ENCODE peak calls at places on chromosomes 16 and 17, in five cellular contexts. One of them, this sample, is unnamed. For H3K27me3, the result is how much of the 10 kb centered on the place peaks cover.

GRCh38 chr16:17379121-17379571 is 91.6 kb downstream of the XYLT1 start:
- DNase-seq in small intestine: no peak
- DNase-seq in WERI-Rb-1: peak
- DNase-seq in HL-60: no peak
- DNase-seq in fibroblast of lung: peak
- DNase-seq in this sample: peak

GRCh38 chr17:72134560-72135399 is 14.0 kb downstream of the SOX9 start:
- DNase-seq in small intestine: peak
- DNase-seq in WERI-Rb-1: no peak
- DNase-seq in HL-60: no peak
- DNase-seq in fibroblast of lung: peak
- DNase-seq in this sample: no peak

GRCh38 chr16:4017807-4018206 is 98.4 kb downstream of the ADCY9 start:
- DNase-seq in small intestine: no peak
- DNase-seq in WERI-Rb-1: no peak
- DNase-seq in HL-60: no peak
- DNase-seq in fibroblast of lung: no peak
- DNase-seq in this sample: no peak

GRCh38 chr16:67571464-67571863 is 9.1 kb downstream of the CTCF start:
- DNase-seq in small intestine: no peak
- DNase-seq in WERI-Rb-1: no peak
- DNase-seq in HL-60: no peak
- DNase-seq in fibroblast of lung: peak
- DNase-seq in this sample: no peak

GRCh38 chr16:55668337-55669281 is 12.8 kb downstream of the SLC6A2 start:
- DNase-seq in small intestine: no peak
- DNase-seq in WERI-Rb-1: no peak
- DNase-seq in HL-60: no peak
- DNase-seq in fibroblast of lung: peak
- DNase-seq in this sample: peak

GRCh38 chr16:71283612-71284011 is 5.6 kb downstream of the CMTR2 start:
- DNase-seq in small intestine: no peak
- DNase-seq in WERI-Rb-1: no peak
- DNase-seq in HL-60: no peak
- DNase-seq in fibroblast of lung: no peak
- DNase-seq in this sample: no peak

GRCh38 chr16:79885320-79885719 is 284.8 kb upstream of the MAF start:
- DNase-seq in small intestine: no peak
- DNase-seq in WERI-Rb-1: no peak
- DNase-seq in HL-60: no peak
- DNase-seq in fibroblast of lung: no peak
- DNase-seq in this sample: no peak

GRCh38 chr16:85861095-85861825 is 37.7 kb upstream of the IRF8 start:
- DNase-seq in small intestine: no peak
- DNase-seq in WERI-Rb-1: no peak
- DNase-seq in HL-60: no peak
- DNase-seq in fibroblast of lung: no peak
- DNase-seq in this sample: no peak

GRCh38 chr17:45092932-45093430 is 31.9 kb downstream of the NMT1 start:
- DNase-seq in small intestine: no peak
- DNase-seq in WERI-Rb-1: no peak
- DNase-seq in HL-60: no peak
- DNase-seq in fibroblast of lung: peak
- DNase-seq in this sample: peak

GRCh38 chr16:31460582-31461002 is 1.3 kb downstream of the ARMC5 start:
- DNase-seq in small intestine: peak
- DNase-seq in WERI-Rb-1: no peak
- DNase-seq in HL-60: peak
- DNase-seq in fibroblast of lung: peak
- DNase-seq in this sample: no peak

GRCh38 chr16:28189237-28189636 is 22.5 kb downstream of the XPO6 start:
- DNase-seq in small intestine: peak
- DNase-seq in WERI-Rb-1: no peak
- DNase-seq in HL-60: no peak
- DNase-seq in fibroblast of lung: no peak
- DNase-seq in this sample: peak

GRCh38 chr17:12996941-12997340 is 20.9 kb downstream of the ELAC2 start:
- DNase-seq in small intestine: no peak
- DNase-seq in WERI-Rb-1: no peak
- DNase-seq in HL-60: no peak
- DNase-seq in fibroblast of lung: no peak
- DNase-seq in this sample: no peak

GRCh38 chr16:65660390-65660789 is 538.5 kb upstream of the CDH11 start:
- DNase-seq in small intestine: no peak
- DNase-seq in WERI-Rb-1: no peak
- DNase-seq in HL-60: no peak
- DNase-seq in fibroblast of lung: peak
- DNase-seq in this sample: peak

GRCh38 chr16:86525696-86526095 is 15.4 kb downstream of the FOXF1 start:
- DNase-seq in small intestine: no peak
- DNase-seq in WERI-Rb-1: no peak
- DNase-seq in HL-60: no peak
- DNase-seq in fibroblast of lung: no peak
- DNase-seq in this sample: peak

GRCh38 chr16:75251280-75252048 is at the start of gene BCAR1:
- DNase-seq in small intestine: peak
- DNase-seq in WERI-Rb-1: peak
- DNase-seq in HL-60: no peak
- DNase-seq in fibroblast of lung: peak
- DNase-seq in this sample: peak

GRCh38 chr16:64392456-64392855 is 729.4 kb downstream of the CDH11 start:
- DNase-seq in small intestine: no peak
- DNase-seq in WERI-Rb-1: no peak
- DNase-seq in HL-60: no peak
- DNase-seq in fibroblast of lung: no peak
- DNase-seq in this sample: no peak

GRCh38 chr17:14298221-14298994 is 2.5 kb upstream of the HS3ST3B1 start:
- DNase-seq in small intestine: no peak
- DNase-seq in WERI-Rb-1: no peak
- DNase-seq in HL-60: no peak
- DNase-seq in fibroblast of lung: no peak
- DNase-seq in this sample: no peak

GRCh38 chr17:66829386-66829864 is 5.5 kb upstream of the CACNG5 start:
- DNase-seq in small intestine: peak
- DNase-seq in WERI-Rb-1: peak
- DNase-seq in HL-60: no peak
- DNase-seq in fibroblast of lung: peak
- DNase-seq in this sample: peak

GRCh38 chr16:84465154-84465553 is 39.3 kb downstream of the MEAK7 start:
- DNase-seq in small intestine: no peak
- DNase-seq in WERI-Rb-1: no peak
- DNase-seq in HL-60: no peak
- DNase-seq in fibroblast of lung: no peak
- DNase-seq in this sample: no peak

GRCh38 chr17:66432996-66433556 is 130.7 kb downstream of the PRKCA start:
- DNase-seq in small intestine: no peak
- DNase-seq in WERI-Rb-1: no peak
- DNase-seq in HL-60: no peak
- DNase-seq in fibroblast of lung: peak
- DNase-seq in this sample: no peak

GRCh38 chr17:39485555-39485954 is 24.3 kb downstream of the CDK12 start:
- DNase-seq in small intestine: no peak
- DNase-seq in WERI-Rb-1: no peak
- DNase-seq in HL-60: no peak
- DNase-seq in fibroblast of lung: peak
- DNase-seq in this sample: peak

GRCh38 chr17:31458829-31459228 is 67.4 kb downstream of the RAB11FIP4 start:
- DNase-seq in small intestine: no peak
- DNase-seq in WERI-Rb-1: no peak
- DNase-seq in HL-60: no peak
- DNase-seq in fibroblast of lung: no peak
- DNase-seq in this sample: no peak

GRCh38 chr17:79301469-79301868 is 226.8 kb downstream of the ENGASE start:
- DNase-seq in small intestine: no peak
- DNase-seq in WERI-Rb-1: peak
- DNase-seq in HL-60: no peak
- DNase-seq in fibroblast of lung: no peak
- DNase-seq in this sample: no peak

GRCh38 chr17:79305376-79305775 is 230.8 kb downstream of the ENGASE start:
- DNase-seq in small intestine: no peak
- DNase-seq in WERI-Rb-1: no peak
- DNase-seq in HL-60: no peak
- DNase-seq in fibroblast of lung: no peak
- DNase-seq in this sample: no peak

GRCh38 chr17:79304907-79305306 is 230.3 kb downstream of the ENGASE start:
- DNase-seq in small intestine: no peak
- DNase-seq in WERI-Rb-1: peak
- DNase-seq in HL-60: no peak
- DNase-seq in fibroblast of lung: no peak
- DNase-seq in this sample: no peak

GRCh38 chr17:79305831-79306687 is 231.4 kb downstream of the ENGASE start:
- DNase-seq in small intestine: no peak
- DNase-seq in WERI-Rb-1: no peak
- DNase-seq in HL-60: no peak
- DNase-seq in fibroblast of lung: no peak
- DNase-seq in this sample: no peak

DNA sequence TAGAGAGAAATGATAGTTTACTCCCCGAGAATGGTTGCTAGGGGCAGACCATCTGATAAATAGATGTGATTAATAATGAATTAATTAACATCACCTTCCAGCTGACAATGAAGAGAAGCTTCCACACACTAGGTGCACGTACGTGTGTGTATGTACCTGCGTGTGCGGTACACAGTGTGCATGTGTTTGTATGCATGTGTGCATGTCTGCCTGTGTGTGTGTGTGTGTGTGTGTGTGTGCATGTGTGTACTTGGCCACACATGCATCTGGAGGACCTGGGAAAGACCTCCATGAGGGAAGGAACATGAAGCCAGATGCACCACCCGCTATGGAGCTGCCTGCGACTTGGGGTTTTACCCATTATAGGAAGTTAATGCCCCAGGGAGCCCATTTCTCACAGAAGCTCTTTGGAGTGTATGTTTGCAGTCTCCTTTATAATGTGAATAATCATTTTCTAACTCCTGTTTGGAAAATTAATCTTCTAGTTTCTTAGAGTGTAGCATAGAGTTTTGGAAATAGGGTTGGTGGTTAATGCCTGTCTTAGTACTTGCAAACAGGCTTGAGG is 229.1 kb downstream of the ENGASE start:
- DNase-seq in small intestine: no peak
- DNase-seq in WERI-Rb-1: no peak
- DNase-seq in HL-60: no peak
- DNase-seq in fibroblast of lung: no peak
- DNase-seq in this sample: no peak
- H3K27me3 ChIP-seq in small intestine: under half
- H3K27me3 ChIP-seq in WERI-Rb-1: under half
- H3K27me3 ChIP-seq in HL-60: under half
- H3K27me3 ChIP-seq in fibroblast of lung: under half
- H3K27me3 ChIP-seq in this sample: half or more

DNA sequence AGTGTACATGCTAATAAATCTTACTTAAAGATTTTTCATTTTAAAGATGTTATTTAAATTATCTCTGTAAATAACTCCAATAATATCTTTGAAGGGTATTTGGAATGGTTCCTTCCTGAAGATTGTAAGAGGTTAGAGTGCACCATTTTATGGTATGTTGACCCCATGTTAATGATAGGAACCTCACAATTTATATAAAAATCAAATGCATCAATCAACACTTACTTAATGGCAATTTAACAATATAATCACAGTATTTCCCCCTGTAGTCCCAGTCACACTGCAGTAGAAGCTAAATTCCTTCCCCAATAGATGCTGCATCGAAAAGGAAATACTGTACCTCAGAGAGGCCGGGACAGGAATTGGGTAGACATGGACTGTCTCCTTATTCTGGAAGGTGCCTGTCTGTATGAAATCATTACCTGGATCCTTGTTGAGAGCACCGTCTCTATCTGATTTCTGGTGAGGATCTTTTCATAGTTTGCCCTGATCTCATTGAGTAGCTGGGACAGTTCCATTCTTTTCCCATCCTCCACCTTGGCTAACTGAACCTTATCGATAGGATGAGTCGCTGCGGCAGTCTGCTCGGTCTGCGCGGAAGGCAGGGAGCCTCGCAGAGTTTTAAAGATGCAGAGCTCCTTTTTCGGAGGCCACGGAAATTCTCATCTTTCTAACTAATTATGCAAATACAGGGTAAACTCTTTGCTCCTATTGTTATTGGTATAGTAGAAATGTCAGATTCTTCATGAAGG is at the start of gene KRT222:
- DNase-seq in small intestine: peak
- DNase-seq in WERI-Rb-1: no peak
- DNase-seq in HL-60: no peak
- DNase-seq in fibroblast of lung: no peak
- DNase-seq in this sample: no peak
- H3K27me3 ChIP-seq in small intestine: under half
- H3K27me3 ChIP-seq in WERI-Rb-1: half or more
- H3K27me3 ChIP-seq in HL-60: under half
- H3K27me3 ChIP-seq in fibroblast of lung: under half
- H3K27me3 ChIP-seq in this sample: under half

DNA sequence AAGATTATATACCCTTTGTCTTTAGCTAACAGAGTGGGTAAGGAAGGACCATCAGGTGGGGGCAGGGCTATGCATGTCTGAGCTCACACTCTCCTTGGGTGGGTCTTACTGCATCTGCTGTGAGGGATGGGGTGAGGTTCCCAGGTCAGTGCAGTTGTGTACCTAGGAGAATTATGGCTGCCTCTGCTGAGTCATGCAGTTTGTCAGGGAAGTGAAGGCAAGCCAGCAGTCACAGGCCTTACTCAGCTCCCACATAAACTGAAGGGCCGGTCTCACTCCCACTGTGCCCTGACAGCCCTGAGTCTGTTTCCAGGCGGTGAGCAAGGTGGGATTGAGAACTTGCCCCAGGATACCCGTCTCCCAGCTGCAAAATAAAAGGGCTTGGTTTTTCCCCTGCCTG is 328.6 kb downstream of the MAP2K6 start:
- DNase-seq in small intestine: no peak
- DNase-seq in WERI-Rb-1: no peak
- DNase-seq in HL-60: no peak
- DNase-seq in fibroblast of lung: peak
- DNase-seq in this sample: no peak
- H3K27me3 ChIP-seq in small intestine: under half
- H3K27me3 ChIP-seq in WERI-Rb-1: under half
- H3K27me3 ChIP-seq in HL-60: under half
- H3K27me3 ChIP-seq in fibroblast of lung: under half
- H3K27me3 ChIP-seq in this sample: under half

GRCh38 chr17:41766135-41766534 is 20.4 kb downstream of the JUP start:
- DNase-seq in small intestine: no peak
- DNase-seq in WERI-Rb-1: no peak
- DNase-seq in HL-60: no peak
- DNase-seq in fibroblast of lung: no peak
- DNase-seq in this sample: no peak
- H3K27me3 ChIP-seq in small intestine: under half
- H3K27me3 ChIP-seq in WERI-Rb-1: under half
- H3K27me3 ChIP-seq in HL-60: under half
- H3K27me3 ChIP-seq in fibroblast of lung: under half
- H3K27me3 ChIP-seq in this sample: under half

This sample was measured in MG63.